ENCODE peak calls at places on chromosomes 4 and X, in eight cellular contexts. E is heart left ventricle, Z is IMR-90, M is body of pancreas, T is endothelial cell of umbilical vein, P is Peyer's patch, W is H1, Q is prostate gland. Y is an unnamed sample.

GRCh38 chr4:186144596-186145569 is 40.4 kb downstream of the FAM149A start:
- DNase-seq in E (peak; percentile 65), Z (peak; percentile 43), M (peak; percentile 60), T (peak; percentile 20), P (peak; percentile 68), W (no peak), Q (peak; percentile 32), Y (peak; percentile 27)

GRCh38 chrX:149962859-149963757 is 24.8 kb upstream of the EOLA2 start:
- DNase-seq in E (peak; percentile 39), Z (peak; percentile 69), M (peak; percentile 68), T (peak; percentile 59), P (no peak), W (no peak), Q (peak; percentile 28), Y (peak; percentile 25)

GRCh38 chr4:174996079-174996478 is 77.9 kb downstream of the ADAM29 start:
- DNase-seq in E (no peak), Z (no peak), M (no peak), T (no peak), P (no peak), W (no peak), Q (no peak), Y (no peak)

GRCh38 chrX:84175274-84175673 is 12.7 kb downstream of the RPS6KA6 start:
- DNase-seq in E (no peak), Z (no peak), M (no peak), T (no peak), P (no peak), W (no peak), Q (no peak), Y (no peak)

GRCh38 chr4:88818650-88819470 is 121.2 kb upstream of the NAP1L5 start:
- DNase-seq in E (peak; percentile 25), Z (peak; percentile 59), M (peak; percentile 52), T (peak; percentile 75), P (no peak), W (no peak), Q (peak; percentile 64), Y (no peak)

GRCh38 chr4:118772149-118773081 is 63.5 kb downstream of the SEC24D start:
- DNase-seq in E (no peak), Z (peak; percentile 70), M (no peak), T (peak; percentile 55), P (no peak), W (no peak), Q (no peak), Y (no peak)

GRCh38 chr4:87073570-87074470 is 139.0 kb downstream of the AFF1 start:
- DNase-seq in E (peak; percentile 48), Z (peak; percentile 62), M (no peak), T (no peak), P (no peak), W (no peak), Q (peak; percentile 53), Y (peak; percentile 52)

GRCh38 chr4:10015140-10015753 is 6.0 kb downstream of the SLC2A9 start:
- DNase-seq in E (no peak), Z (peak; percentile 42), M (peak; percentile 45), T (peak; percentile 52), P (peak; percentile 67), W (peak; percentile 46), Q (peak; percentile 44), Y (no peak)

GRCh38 chrX:65551489-65552339 is 17.1 kb upstream of the LAS1L start:
- DNase-seq in E (no peak), Z (no peak), M (no peak), T (no peak), P (no peak), W (no peak), Q (no peak), Y (no peak)

GRCh38 chr4:7829687-7830580 is 109.7 kb downstream of the AFAP1 start:
- DNase-seq in E (no peak), Z (no peak), M (no peak), T (no peak), P (no peak), W (no peak), Q (no peak), Y (no peak)

GRCh38 chrX:54182194-54182863 is 725 bp downstream of the FAM120C start:
- DNase-seq in E (peak; percentile 57), Z (no peak), M (peak; percentile 61), T (peak; percentile 47), P (peak; percentile 58), W (no peak), Q (peak; percentile 36), Y (peak; percentile 44)
- TF ChIP-seq POLR2A in E (peak; percentile 12), Z (no peak), M (no peak), T (peak; percentile 45), P (peak; percentile 9), W (peak; percentile 69), Q (no peak), Y (no peak)

GRCh38 chr4:84126061-84126787 is 372.9 kb downstream of the NKX6-1 start:
- DNase-seq in E (no peak), Z (no peak), M (no peak), T (no peak), P (no peak), W (no peak), Q (no peak), Y (no peak)
- H3K4me3 ChIP-seq in E (no peak overlapping the region), Z (no peak overlapping the region), M (no peak overlapping the region), T (no peak overlapping the region), P (no peak overlapping the region), W (peak overlapping the region; percentile 22), Q (no peak overlapping the region), Y (no peak overlapping the region)

GRCh38 chrX:99857455-99857854 is 552.6 kb downstream of the PCDH19 start:
- DNase-seq in E (no peak), Z (no peak), M (no peak), T (no peak), P (no peak), W (no peak), Q (no peak), Y (no peak)
- TF ChIP-seq CTCF in E (no peak), Z (no peak), M (no peak), T (peak; percentile 6), P (no peak), W (no peak), Q (no peak), Y (no peak)

GRCh38 chr4:184473515-184474260 is 662 bp downstream of the IRF2 start:
- DNase-seq in E (peak; percentile 36), Z (peak; percentile 32), M (peak; percentile 39), T (no peak), P (peak; percentile 75), W (no peak), Q (peak; percentile 15), Y (peak; percentile 26)
- TF ChIP-seq POLR2A in E (no peak), Z (no peak), M (no peak), T (no peak), P (no peak), W (no peak), Q (no peak), Y (no peak)

GRCh38 chr4:147830987-147831386 is 99.1 kb downstream of the ARHGAP10 start:
- DNase-seq in E (no peak), Z (peak; percentile 63), M (no peak), T (peak; percentile 52), P (no peak), W (no peak), Q (no peak), Y (no peak)
- H3K4me3 ChIP-seq in E (no peak overlapping the region), Z (no peak overlapping the region), M (no peak overlapping the region), T (no peak overlapping the region), P (no peak overlapping the region), W (no peak overlapping the region), Q (no peak overlapping the region), Y (no peak overlapping the region)

DNA sequence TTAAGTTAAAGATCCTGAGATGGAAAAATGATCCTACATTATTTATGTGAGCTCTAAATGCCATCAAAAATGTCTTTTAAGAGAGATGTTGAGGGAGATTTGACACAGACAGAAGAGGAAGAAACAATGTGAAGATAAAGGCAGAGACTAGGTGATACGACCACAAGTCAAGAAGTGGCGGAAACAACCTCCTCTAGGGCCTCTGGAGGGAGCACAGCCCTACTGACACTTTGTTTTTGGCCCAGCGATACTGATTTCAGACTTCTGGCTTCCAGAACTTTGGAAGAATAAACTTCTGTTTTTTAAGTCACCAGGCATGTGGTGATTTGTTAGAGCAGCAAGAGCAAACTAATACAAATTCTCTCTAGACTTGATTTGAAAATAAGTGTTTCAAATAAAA is 1216.1 kb downstream of the FSTL5 start:
- DNase-seq in E (no peak), Z (no peak), M (no peak), T (no peak), P (no peak), W (no peak), Q (no peak), Y (no peak)
- TF ChIP-seq CTCF in E (no peak), Z (no peak), M (no peak), T (no peak), P (no peak), W (peak; percentile 17), Q (no peak), Y (no peak)

GRCh38 chrX:119692241-119693031 is 532 bp downstream of the SEPTIN6 start:
- DNase-seq in E (peak; percentile 27), Z (peak; percentile 48), M (no peak), T (peak; percentile 27), P (peak; percentile 54), W (no peak), Q (peak; percentile 5), Y (peak; percentile 87)
- TF ChIP-seq POLR2A in E (no peak), Z (no peak), M (no peak), T (no peak), P (no peak), W (no peak), Q (no peak), Y (no peak)

Y was measured in lower leg skin.